ENCODE peak calls at places on chromosome 22, in eight cellular contexts. G is heart left ventricle, S is AG04449, J is suprapubic skin, B is esophagus muscularis mucosa, C is coronary artery, P is heart right ventricle, M is cardiac fibroblast. N is an unnamed sample.

GRCh38 chr22:44891293-44891747 is 118.5 kb downstream of the PHF21B start:
- DNase-seq in S (no peak), P (no peak), J (peak; percentile 72), B (no peak), C (peak; percentile 49), G (no peak), M (no peak), N (no peak)

GRCh38 chr22:41989246-41989645 is 9.3 kb upstream of the WBP2NL start:
- DNase-seq in P (no peak), S (no peak), M (no peak), C (no peak), B (no peak), J (no peak), G (no peak), N (no peak)

GRCh38 chr22:48560836-48561235 is 1266.8 kb downstream of the BRD1 start:
- DNase-seq in M (no peak), J (no peak), P (no peak), S (no peak), B (no peak), G (peak; percentile 28), C (no peak), N (no peak)

GRCh38 chr22:43846966-43847365 is 15.3 kb downstream of the SULT4A1 start:
- DNase-seq in P (no peak), S (no peak), J (no peak), B (no peak), M (no peak), C (no peak), G (peak; percentile 33), N (no peak)

GRCh38 chr22:20952544-20953341 is 14.3 kb upstream of the AIFM3 start:
- DNase-seq in J (no peak), B (no peak), M (no peak), C (no peak), G (no peak), P (no peak), S (no peak), N (no peak)

GRCh38 chr22:49617264-49617663 is 210.4 kb downstream of the BRD1 start:
- DNase-seq in S (no peak), C (no peak), P (no peak), J (no peak), G (no peak), B (no peak), M (no peak), N (no peak)

GRCh38 chr22:50236731-50237409 is 8.0 kb downstream of the TUBGCP6 start:
- DNase-seq in J (no peak), B (no peak), C (no peak), P (no peak), S (no peak), M (peak; percentile 45), G (no peak), N (no peak)

GRCh38 chr22:20652582-20652981 is 121.3 kb upstream of the SERPIND1 start:
- DNase-seq in C (no peak), P (no peak), B (peak; percentile 85), S (no peak), M (no peak), G (no peak), J (no peak), N (no peak)

GRCh38 chr22:33746501-33746928 is 173.8 kb downstream of the LARGE1 start:
- DNase-seq in G (no peak), C (no peak), J (no peak), P (no peak), S (no peak), M (no peak), B (no peak), N (no peak)

GRCh38 chr22:49400136-49400865 is 427.4 kb downstream of the BRD1 start:
- DNase-seq in G (no peak), C (no peak), M (no peak), J (peak; percentile 77), S (no peak), P (no peak), B (no peak), N (no peak)

GRCh38 chr22:20963201-20964052 is 3.6 kb upstream of the AIFM3 start:
- DNase-seq in G (peak; percentile 41), S (no peak), C (no peak), M (no peak), J (no peak), P (no peak), B (no peak), N (no peak)

GRCh38 chr22:32880906-32881596 is 79.5 kb downstream of the TIMP3 start:
- DNase-seq in M (peak; percentile 46), B (peak; percentile 94), S (no peak), P (peak; percentile 90), J (no peak), C (no peak), G (peak; percentile 92), N (no peak)

GRCh38 chr22:25682071-25682470 is 59.9 kb upstream of the MYO18B start:
- DNase-seq in G (no peak), P (no peak), C (no peak), S (no peak), M (no peak), B (no peak), J (no peak), N (no peak)

GRCh38 chr22:24582111-24582814 is 10.6 kb downstream of the LRRC75B start:
- DNase-seq in P (no peak), C (no peak), J (no peak), G (no peak), M (no peak), S (no peak), B (no peak), N (no peak)

DNA sequence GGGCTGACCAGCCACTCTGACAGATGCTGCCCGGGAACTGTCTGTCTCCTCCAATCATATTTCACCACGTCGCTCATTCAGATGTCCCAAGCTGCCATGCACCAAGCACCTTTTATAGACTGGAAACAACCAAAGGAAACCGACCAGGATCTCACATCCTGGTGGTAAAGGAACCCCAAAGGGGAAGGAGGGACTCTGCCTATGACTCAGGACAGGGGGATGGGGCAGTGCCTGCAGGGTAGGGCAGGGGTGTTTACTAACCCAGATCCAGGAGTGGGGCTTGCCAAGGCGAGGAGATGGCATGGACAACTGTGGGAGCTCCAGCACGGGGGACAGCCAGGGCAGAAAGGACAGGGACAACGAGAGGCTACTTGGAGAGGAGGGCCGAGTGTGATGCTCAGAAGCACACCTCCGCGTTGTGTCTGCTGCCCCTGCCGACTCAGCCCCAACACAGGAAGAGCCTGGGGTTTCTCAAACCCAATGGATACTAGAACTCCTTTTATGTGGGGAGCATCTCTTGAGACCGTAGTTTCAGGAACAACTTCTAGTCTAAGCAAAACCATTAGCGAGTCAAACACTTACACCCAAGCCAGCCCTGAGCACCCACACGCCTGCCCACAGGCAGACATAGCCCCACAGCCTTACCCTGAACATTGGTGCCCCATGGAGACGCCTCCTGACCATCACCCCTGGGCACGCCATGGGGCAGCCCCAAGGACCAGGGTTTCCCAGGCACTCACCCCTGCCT is 4.0 kb downstream of the PRODH start:
- DNase-seq in B (no peak), P (no peak), C (no peak), S (no peak), J (no peak), M (no peak), G (no peak), N (no peak)
- H3K4me3 ChIP-seq in B (no peak overlapping the region), P (no peak overlapping the region), C (no peak overlapping the region), S (no peak overlapping the region), J (no peak overlapping the region), M (no peak overlapping the region), G (no peak overlapping the region), N (no peak overlapping the region)

DNA sequence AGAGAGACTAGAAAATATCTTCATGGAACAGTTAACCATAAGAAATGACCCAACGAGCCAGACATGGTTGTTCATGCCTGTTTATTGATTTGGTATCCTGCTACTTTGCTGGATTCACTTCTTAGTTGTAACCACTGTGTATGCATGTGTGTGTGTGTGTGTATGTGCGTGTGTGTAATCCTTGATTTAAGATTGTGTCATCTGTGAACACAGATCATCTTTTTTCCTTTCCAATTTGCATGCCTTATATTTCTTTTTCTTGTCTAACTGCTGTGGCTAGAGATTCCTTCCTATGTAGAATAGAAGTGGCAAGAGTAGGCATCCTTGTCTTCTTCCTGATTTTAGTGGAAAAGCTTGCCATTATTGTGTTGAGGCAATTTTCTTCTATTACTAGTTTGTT is 16.4 kb upstream of the CLTCL1 start:
- DNase-seq in M (no peak), J (no peak), P (no peak), B (no peak), S (no peak), G (no peak), C (no peak), N (no peak)
- TF ChIP-seq CTCF in M (no peak), J (no peak), P (no peak), B (no peak), S (no peak), G (no peak), C (no peak), N (no peak)

GRCh38 chr22:46775364-46775758 is 12.9 kb downstream of the TBC1D22A start:
- DNase-seq in S (no peak), P (no peak), G (no peak), J (no peak), B (no peak), C (no peak), M (no peak), N (no peak)

GRCh38 chr22:46776486-46776826 is 14.0 kb downstream of the TBC1D22A start:
- DNase-seq in C (no peak), S (no peak), B (no peak), J (no peak), P (no peak), M (no peak), G (no peak), N (no peak)

GRCh38 chr22:46775789-46776485 is 13.5 kb downstream of the TBC1D22A start:
- DNase-seq in P (no peak), C (no peak), S (no peak), M (no peak), G (no peak), J (no peak), B (no peak), N (no peak)

GRCh38 chr22:46773074-46773473 is 10.6 kb downstream of the TBC1D22A start:
- DNase-seq in P (no peak), S (no peak), M (no peak), J (no peak), C (no peak), B (no peak), G (peak; percentile 35), N (no peak)

GRCh38 chr22:46774456-46775363 is 12.3 kb downstream of the TBC1D22A start:
- DNase-seq in J (no peak), M (no peak), C (no peak), G (no peak), B (no peak), P (no peak), S (no peak), N (no peak)
- H3K4me3 ChIP-seq in J (peak overlapping the region; percentile 6), M (no peak overlapping the region), C (no peak overlapping the region), G (no peak overlapping the region), B (no peak overlapping the region), P (no peak overlapping the region), S (no peak overlapping the region), N (no peak overlapping the region)

DNA sequence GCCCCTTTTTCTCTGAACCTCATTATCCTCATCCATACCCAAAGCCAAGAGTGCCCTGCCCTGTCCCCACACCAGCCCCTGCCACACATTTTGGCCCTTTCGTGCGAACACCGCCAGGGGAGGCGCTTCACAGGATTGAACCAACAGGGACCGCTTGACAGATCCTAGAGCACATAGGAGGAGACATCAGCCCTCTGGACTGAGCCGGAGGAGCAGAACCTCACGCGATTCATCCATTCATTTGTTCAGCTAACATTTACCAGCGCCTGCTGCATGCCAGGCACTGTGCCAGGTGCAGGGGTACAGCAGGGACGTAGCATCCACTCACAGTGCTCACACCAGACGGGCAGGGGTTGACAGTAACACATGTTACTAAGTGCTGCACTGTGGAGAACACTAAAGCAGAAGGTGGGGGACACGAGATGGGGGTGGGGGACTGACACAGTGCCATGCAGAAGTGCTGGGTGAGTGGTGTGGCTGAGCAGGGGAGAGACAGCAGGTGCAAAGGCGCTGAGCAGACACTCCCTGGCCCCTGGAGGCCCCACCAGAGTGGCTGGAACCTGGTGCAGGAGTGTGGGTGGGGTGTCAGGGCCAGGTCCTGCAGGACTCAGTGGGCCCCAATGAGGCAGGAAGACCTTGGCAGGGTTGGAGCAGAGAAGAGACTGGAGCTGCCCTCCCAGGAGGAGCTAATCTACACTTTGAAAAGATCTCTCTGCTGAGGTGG is 3.3 kb downstream of the GNAZ start:
- DNase-seq in J (no peak), C (no peak), G (peak; percentile 47), P (peak; percentile 4), S (no peak), B (no peak), M (no peak), N (no peak)
- TF ChIP-seq CTCF in J (no peak), C (no peak), G (no peak), P (no peak), S (no peak), B (no peak), M (no peak), N (no peak)